ENCODE peak calls at places on chromosomes 1 and 21, in ten cellular contexts. One of them, this sample, is unnamed. For H3K36me3, the result is how much of the 10 kb centered on the place peaks cover.

GRCh38 chr1:59393211-59394180 is 96.6 kb downstream of the FGGY start:
- DNase-seq in tibial nerve: peak
- DNase-seq in CD8-positive, alpha-beta memory T cell: no peak
- DNase-seq in PC-9: no peak
- DNase-seq in left lung: peak
- DNase-seq in ascending aorta: peak
- DNase-seq in GM23248: peak
- DNase-seq in CD4-positive, alpha-beta memory T cell: no peak
- DNase-seq in cardiac muscle cell: peak
- DNase-seq in heart left ventricle: peak
- DNase-seq in this sample: no peak

GRCh38 chr1:154326546-154327465 is 1.5 kb downstream of the ATP8B2 start:
- DNase-seq in ascending aorta: peak
- DNase-seq in cardiac muscle cell: no peak
- DNase-seq in CD8-positive, alpha-beta memory T cell: no peak
- DNase-seq in left lung: no peak
- DNase-seq in tibial nerve: peak
- DNase-seq in heart left ventricle: peak
- DNase-seq in CD4-positive, alpha-beta memory T cell: no peak
- DNase-seq in GM23248: peak
- DNase-seq in PC-9: no peak
- DNase-seq in this sample: no peak

GRCh38 chr1:18373151-18373550 is 107.6 kb upstream of the KLHDC7A start:
- DNase-seq in CD8-positive, alpha-beta memory T cell: no peak
- DNase-seq in cardiac muscle cell: no peak
- DNase-seq in CD4-positive, alpha-beta memory T cell: no peak
- DNase-seq in tibial nerve: no peak
- DNase-seq in ascending aorta: no peak
- DNase-seq in left lung: no peak
- DNase-seq in PC-9: no peak
- DNase-seq in heart left ventricle: no peak
- DNase-seq in GM23248: no peak
- DNase-seq in this sample: no peak

GRCh38 chr1:169853335-169853734 is 40.4 kb downstream of the SCYL3 start:
- DNase-seq in left lung: no peak
- DNase-seq in cardiac muscle cell: no peak
- DNase-seq in GM23248: no peak
- DNase-seq in tibial nerve: no peak
- DNase-seq in ascending aorta: no peak
- DNase-seq in CD4-positive, alpha-beta memory T cell: no peak
- DNase-seq in heart left ventricle: no peak
- DNase-seq in PC-9: no peak
- DNase-seq in CD8-positive, alpha-beta memory T cell: no peak
- DNase-seq in this sample: no peak

GRCh38 chr21:32940079-32941014 is 85.4 kb upstream of the OLIG2 start:
- DNase-seq in PC-9: peak
- DNase-seq in CD4-positive, alpha-beta memory T cell: peak
- DNase-seq in heart left ventricle: peak
- DNase-seq in CD8-positive, alpha-beta memory T cell: peak
- DNase-seq in cardiac muscle cell: peak
- DNase-seq in left lung: no peak
- DNase-seq in GM23248: peak
- DNase-seq in ascending aorta: no peak
- DNase-seq in tibial nerve: peak
- DNase-seq in this sample: peak

GRCh38 chr1:209443975-209444651 is 139.4 kb upstream of the CAMK1G start:
- DNase-seq in GM23248: peak
- DNase-seq in ascending aorta: no peak
- DNase-seq in cardiac muscle cell: no peak
- DNase-seq in heart left ventricle: no peak
- DNase-seq in CD8-positive, alpha-beta memory T cell: no peak
- DNase-seq in tibial nerve: no peak
- DNase-seq in PC-9: no peak
- DNase-seq in CD4-positive, alpha-beta memory T cell: no peak
- DNase-seq in left lung: no peak
- DNase-seq in this sample: no peak

GRCh38 chr1:8133657-8134430 is 107.7 kb upstream of the ERRFI1 start:
- DNase-seq in PC-9: no peak
- DNase-seq in cardiac muscle cell: peak
- DNase-seq in ascending aorta: peak
- DNase-seq in CD4-positive, alpha-beta memory T cell: no peak
- DNase-seq in CD8-positive, alpha-beta memory T cell: no peak
- DNase-seq in heart left ventricle: peak
- DNase-seq in tibial nerve: peak
- DNase-seq in GM23248: peak
- DNase-seq in left lung: no peak
- DNase-seq in this sample: peak

GRCh38 chr1:115322631-115323030 is 15.4 kb downstream of the NGF start:
- DNase-seq in PC-9: no peak
- DNase-seq in cardiac muscle cell: no peak
- DNase-seq in CD4-positive, alpha-beta memory T cell: no peak
- DNase-seq in left lung: no peak
- DNase-seq in ascending aorta: no peak
- DNase-seq in tibial nerve: no peak
- DNase-seq in CD8-positive, alpha-beta memory T cell: no peak
- DNase-seq in GM23248: peak
- DNase-seq in heart left ventricle: no peak
- DNase-seq in this sample: no peak

GRCh38 chr1:173212952-173213491 is 5.9 kb upstream of the TNFSF4 start:
- DNase-seq in CD4-positive, alpha-beta memory T cell: no peak
- DNase-seq in CD8-positive, alpha-beta memory T cell: no peak
- DNase-seq in PC-9: no peak
- DNase-seq in GM23248: no peak
- DNase-seq in ascending aorta: no peak
- DNase-seq in cardiac muscle cell: no peak
- DNase-seq in tibial nerve: no peak
- DNase-seq in left lung: no peak
- DNase-seq in heart left ventricle: no peak
- DNase-seq in this sample: no peak

GRCh38 chr1:203765029-203765837 is at the start of gene LAX1:
- DNase-seq in CD4-positive, alpha-beta memory T cell: peak
- DNase-seq in cardiac muscle cell: no peak
- DNase-seq in CD8-positive, alpha-beta memory T cell: peak
- DNase-seq in heart left ventricle: no peak
- DNase-seq in left lung: no peak
- DNase-seq in ascending aorta: no peak
- DNase-seq in PC-9: no peak
- DNase-seq in GM23248: no peak
- DNase-seq in tibial nerve: no peak
- DNase-seq in this sample: no peak

GRCh38 chr1:214349781-214350180 is 68.8 kb downstream of the SMYD2 start:
- DNase-seq in left lung: no peak
- DNase-seq in CD8-positive, alpha-beta memory T cell: no peak
- DNase-seq in PC-9: peak
- DNase-seq in heart left ventricle: no peak
- DNase-seq in CD4-positive, alpha-beta memory T cell: no peak
- DNase-seq in tibial nerve: no peak
- DNase-seq in ascending aorta: no peak
- DNase-seq in cardiac muscle cell: peak
- DNase-seq in GM23248: no peak
- DNase-seq in this sample: peak

GRCh38 chr1:214344897-214345296 is 63.9 kb downstream of the SMYD2 start:
- DNase-seq in tibial nerve: no peak
- DNase-seq in GM23248: no peak
- DNase-seq in PC-9: no peak
- DNase-seq in cardiac muscle cell: no peak
- DNase-seq in left lung: no peak
- DNase-seq in heart left ventricle: no peak
- DNase-seq in ascending aorta: no peak
- DNase-seq in CD4-positive, alpha-beta memory T cell: no peak
- DNase-seq in CD8-positive, alpha-beta memory T cell: no peak
- DNase-seq in this sample: no peak

GRCh38 chr1:214351551-214352277 is 70.8 kb downstream of the SMYD2 start:
- DNase-seq in heart left ventricle: no peak
- DNase-seq in CD4-positive, alpha-beta memory T cell: no peak
- DNase-seq in left lung: no peak
- DNase-seq in CD8-positive, alpha-beta memory T cell: no peak
- DNase-seq in ascending aorta: no peak
- DNase-seq in cardiac muscle cell: no peak
- DNase-seq in PC-9: no peak
- DNase-seq in GM23248: no peak
- DNase-seq in tibial nerve: no peak
- DNase-seq in this sample: no peak

GRCh38 chr1:214352838-214353237 is 71.9 kb downstream of the SMYD2 start:
- DNase-seq in cardiac muscle cell: no peak
- DNase-seq in GM23248: peak
- DNase-seq in tibial nerve: no peak
- DNase-seq in ascending aorta: no peak
- DNase-seq in heart left ventricle: no peak
- DNase-seq in left lung: no peak
- DNase-seq in PC-9: no peak
- DNase-seq in CD8-positive, alpha-beta memory T cell: no peak
- DNase-seq in CD4-positive, alpha-beta memory T cell: no peak
- DNase-seq in this sample: no peak

DNA sequence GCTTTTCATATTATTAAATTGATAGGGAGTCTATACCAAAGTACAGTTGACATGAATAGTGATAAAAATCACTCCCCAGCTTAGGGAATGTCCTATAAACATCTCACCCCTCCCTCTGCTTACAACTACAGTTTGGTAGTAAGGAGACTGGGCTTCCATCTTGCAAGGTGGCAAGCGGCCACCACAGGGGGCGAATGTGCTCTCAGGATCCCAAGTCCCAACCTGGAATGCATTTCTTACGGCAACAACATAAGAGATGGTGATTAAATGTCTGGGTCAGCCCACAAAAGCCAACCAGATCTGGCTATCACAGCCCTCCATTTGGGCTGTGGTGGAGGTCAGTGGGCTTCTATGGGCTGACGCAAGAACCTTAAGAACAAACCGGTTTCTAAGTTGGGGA is 68.0 kb downstream of the SMYD2 start:
- DNase-seq in cardiac muscle cell: no peak
- DNase-seq in ascending aorta: no peak
- DNase-seq in GM23248: no peak
- DNase-seq in heart left ventricle: no peak
- DNase-seq in left lung: no peak
- DNase-seq in tibial nerve: no peak
- DNase-seq in PC-9: no peak
- DNase-seq in CD8-positive, alpha-beta memory T cell: no peak
- DNase-seq in CD4-positive, alpha-beta memory T cell: no peak
- DNase-seq in this sample: no peak
- H3K27ac ChIP-seq in cardiac muscle cell: no peak
- H3K27ac ChIP-seq in ascending aorta: no peak
- H3K27ac ChIP-seq in GM23248: no peak
- H3K27ac ChIP-seq in heart left ventricle: no peak
- H3K27ac ChIP-seq in left lung: no peak
- H3K27ac ChIP-seq in tibial nerve: no peak
- H3K27ac ChIP-seq in PC-9: no peak
- H3K27ac ChIP-seq in CD8-positive, alpha-beta memory T cell: no peak
- H3K27ac ChIP-seq in CD4-positive, alpha-beta memory T cell: no peak
- H3K27ac ChIP-seq in this sample: no peak

GRCh38 chr1:45008076-45008475 is 3.0 kb downstream of the HECTD3 start:
- DNase-seq in tibial nerve: no peak
- DNase-seq in PC-9: no peak
- DNase-seq in CD8-positive, alpha-beta memory T cell: no peak
- DNase-seq in GM23248: no peak
- DNase-seq in ascending aorta: no peak
- DNase-seq in CD4-positive, alpha-beta memory T cell: no peak
- DNase-seq in left lung: no peak
- DNase-seq in heart left ventricle: no peak
- DNase-seq in cardiac muscle cell: no peak
- DNase-seq in this sample: no peak
- H3K36me3 ChIP-seq in tibial nerve: half or more
- H3K36me3 ChIP-seq in PC-9: under half
- H3K36me3 ChIP-seq in CD8-positive, alpha-beta memory T cell: half or more
- H3K36me3 ChIP-seq in GM23248: under half
- H3K36me3 ChIP-seq in ascending aorta: half or more
- H3K36me3 ChIP-seq in CD4-positive, alpha-beta memory T cell: half or more
- H3K36me3 ChIP-seq in left lung: half or more
- H3K36me3 ChIP-seq in heart left ventricle: half or more
- H3K36me3 ChIP-seq in cardiac muscle cell: under half
- H3K36me3 ChIP-seq in this sample: half or more

DNA sequence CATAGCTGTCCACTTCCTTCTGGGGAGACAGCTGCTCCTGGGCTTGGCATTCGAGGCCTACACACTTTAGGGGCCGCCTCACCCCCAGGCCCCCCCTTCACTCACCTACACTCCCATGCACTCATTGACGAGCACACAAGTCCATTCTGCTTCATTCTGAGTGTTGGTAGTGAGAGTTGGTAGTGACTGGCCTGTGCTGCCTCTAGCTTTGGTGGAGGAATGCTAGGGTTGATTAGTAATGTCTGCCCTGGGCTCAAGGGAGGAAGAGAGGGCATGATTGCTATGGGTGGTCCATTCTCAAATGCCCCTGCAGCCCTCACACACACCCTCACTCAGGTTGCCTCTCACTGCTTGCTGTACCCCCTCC is 30.4 kb downstream of the TRIM11 start:
- DNase-seq in ascending aorta: no peak
- DNase-seq in heart left ventricle: no peak
- DNase-seq in CD4-positive, alpha-beta memory T cell: no peak
- DNase-seq in PC-9: no peak
- DNase-seq in GM23248: peak
- DNase-seq in tibial nerve: no peak
- DNase-seq in CD8-positive, alpha-beta memory T cell: no peak
- DNase-seq in left lung: no peak
- DNase-seq in cardiac muscle cell: no peak
- DNase-seq in this sample: no peak
- H3K27ac ChIP-seq in ascending aorta: no peak
- H3K27ac ChIP-seq in heart left ventricle: peak
- H3K27ac ChIP-seq in CD4-positive, alpha-beta memory T cell: no peak
- H3K27ac ChIP-seq in PC-9: no peak
- H3K27ac ChIP-seq in GM23248: no peak
- H3K27ac ChIP-seq in tibial nerve: no peak
- H3K27ac ChIP-seq in CD8-positive, alpha-beta memory T cell: no peak
- H3K27ac ChIP-seq in left lung: no peak
- H3K27ac ChIP-seq in cardiac muscle cell: peak
- H3K27ac ChIP-seq in this sample: no peak

GRCh38 chr1:11673089-11673769 is 7.7 kb downstream of the MAD2L2 start:
- DNase-seq in PC-9: no peak
- DNase-seq in ascending aorta: no peak
- DNase-seq in CD8-positive, alpha-beta memory T cell: no peak
- DNase-seq in CD4-positive, alpha-beta memory T cell: no peak
- DNase-seq in heart left ventricle: no peak
- DNase-seq in GM23248: no peak
- DNase-seq in cardiac muscle cell: no peak
- DNase-seq in tibial nerve: no peak
- DNase-seq in left lung: no peak
- DNase-seq in this sample: no peak

GRCh38 chr1:11674488-11674887 is 6.5 kb downstream of the MAD2L2 start:
- DNase-seq in heart left ventricle: no peak
- DNase-seq in GM23248: no peak
- DNase-seq in CD4-positive, alpha-beta memory T cell: no peak
- DNase-seq in left lung: no peak
- DNase-seq in tibial nerve: no peak
- DNase-seq in CD8-positive, alpha-beta memory T cell: no peak
- DNase-seq in ascending aorta: no peak
- DNase-seq in cardiac muscle cell: no peak
- DNase-seq in PC-9: no peak
- DNase-seq in this sample: no peak

GRCh38 chr1:11671205-11671543 is 7.2 kb downstream of the FBXO6 start:
- DNase-seq in left lung: no peak
- DNase-seq in cardiac muscle cell: no peak
- DNase-seq in tibial nerve: no peak
- DNase-seq in PC-9: no peak
- DNase-seq in GM23248: no peak
- DNase-seq in ascending aorta: no peak
- DNase-seq in CD8-positive, alpha-beta memory T cell: no peak
- DNase-seq in CD4-positive, alpha-beta memory T cell: no peak
- DNase-seq in heart left ventricle: no peak
- DNase-seq in this sample: no peak

GRCh38 chr1:11670747-11671146 is 6.7 kb downstream of the FBXO6 start:
- DNase-seq in ascending aorta: no peak
- DNase-seq in PC-9: no peak
- DNase-seq in heart left ventricle: no peak
- DNase-seq in left lung: no peak
- DNase-seq in cardiac muscle cell: no peak
- DNase-seq in CD4-positive, alpha-beta memory T cell: no peak
- DNase-seq in CD8-positive, alpha-beta memory T cell: no peak
- DNase-seq in tibial nerve: no peak
- DNase-seq in GM23248: no peak
- DNase-seq in this sample: no peak

GRCh38 chr1:11671544-11672286 is 7.7 kb downstream of the FBXO6 start:
- DNase-seq in PC-9: no peak
- DNase-seq in left lung: no peak
- DNase-seq in cardiac muscle cell: no peak
- DNase-seq in CD8-positive, alpha-beta memory T cell: no peak
- DNase-seq in CD4-positive, alpha-beta memory T cell: no peak
- DNase-seq in GM23248: no peak
- DNase-seq in heart left ventricle: no peak
- DNase-seq in ascending aorta: no peak
- DNase-seq in tibial nerve: no peak
- DNase-seq in this sample: no peak
- H3K36me3 ChIP-seq in PC-9: under half
- H3K36me3 ChIP-seq in left lung: half or more
- H3K36me3 ChIP-seq in cardiac muscle cell: under half
- H3K36me3 ChIP-seq in CD8-positive, alpha-beta memory T cell: under half
- H3K36me3 ChIP-seq in CD4-positive, alpha-beta memory T cell: under half
- H3K36me3 ChIP-seq in GM23248: under half
- H3K36me3 ChIP-seq in heart left ventricle: under half
- H3K36me3 ChIP-seq in ascending aorta: half or more
- H3K36me3 ChIP-seq in tibial nerve: half or more
- H3K36me3 ChIP-seq in this sample: under half